ENCODE peak calls at places on chromosomes 11 and 22, in ten cellular contexts. G is IMR-90; C is C1 segment of cervical spinal cord; B is stimulated activated effector memory CD8-positive, alpha-beta T cell treated with anti-CD3 and anti-CD28 coated beads, Interleukin-12 subunit alpha, Interleukin-12 subunit beta, amount 100 ng/mL, for 72 hours; Q is pulmonary artery endothelial cell; W is mesendoderm; I is T-helper 17 cell; R is SJSA1; Y is AG04450; U is NCI-H774. P is an unnamed sample.

GRCh38 chr11:132872223-132872622 is 660.1 kb downstream of the OPCML start:
- DNase-seq in C (no peak), U (no peak), Y (no peak), I (no peak), W (no peak), R (no peak), G (no peak), B (no peak), Q (no peak), P (no peak)

GRCh38 chr11:44097821-44098220 is 2.3 kb downstream of the EXT2 start:
- DNase-seq in R (peak; percentile 30), Q (no peak), U (no peak), Y (no peak), W (no peak), C (no peak), B (no peak), G (peak; percentile 13), I (no peak), P (no peak)

GRCh38 chr11:118612378-118612777 is 5.0 kb downstream of the PHLDB1 start:
- DNase-seq in W (peak; percentile 4), R (no peak), Q (peak; percentile 72), Y (no peak), G (peak; percentile 23), C (no peak), I (no peak), B (no peak), U (no peak), P (no peak)

GRCh38 chr11:121117753-121118152 is 16.7 kb downstream of the TECTA start:
- DNase-seq in R (no peak), Q (peak; percentile 75), Y (no peak), B (no peak), C (no peak), G (no peak), W (peak; percentile 14), U (no peak), I (no peak), P (no peak)

GRCh38 chr11:2892215-2893020 is 6.8 kb upstream of the CDKN1C start:
- DNase-seq in Q (no peak), G (peak; percentile 50), I (peak; percentile 48), Y (no peak), W (peak; percentile 91), U (peak; percentile 34), C (no peak), B (peak; percentile 85), R (no peak), P (no peak)

GRCh38 chr11:113147249-113147648 is 167.1 kb upstream of the TTC12 start:
- DNase-seq in G (no peak), C (peak; percentile 74), U (no peak), I (no peak), B (no peak), R (no peak), Y (no peak), Q (no peak), W (peak; percentile 90), P (no peak)

GRCh38 chr11:77269484-77270123 is 31.9 kb downstream of the GDPD4 start:
- DNase-seq in I (no peak), W (no peak), C (no peak), U (no peak), Y (no peak), B (no peak), R (no peak), G (peak; percentile 65), Q (no peak), P (no peak)

GRCh38 chr22:23856721-23857605 is 712 bp upstream of the SLC2A11 start:
- DNase-seq in G (peak; percentile 46), W (peak; percentile 86), I (no peak), Q (no peak), U (peak; percentile 59), B (no peak), C (peak; percentile 78), Y (no peak), R (no peak), P (no peak)

GRCh38 chr22:19772673-19773469 is 12.3 kb downstream of the TBX1 start:
- DNase-seq in B (no peak), Y (no peak), C (no peak), G (no peak), R (no peak), Q (peak; percentile 39), I (no peak), W (no peak), U (no peak), P (no peak)

GRCh38 chr11:28227460-28227859 is 119.3 kb downstream of the METTL15 start:
- DNase-seq in W (no peak), C (no peak), R (no peak), G (no peak), U (no peak), I (no peak), B (no peak), Y (no peak), Q (no peak), P (no peak)

GRCh38 chr22:19174106-19175025 is 4.2 kb downstream of the SLC25A1 start:
- DNase-seq in W (peak; percentile 68), B (no peak), Y (no peak), G (peak; percentile 42), U (no peak), I (no peak), C (no peak), Q (no peak), R (peak; percentile 63), P (no peak)